ENCODE peak calls at places on chromosomes 2 and 18, in four cellular contexts. D, H, J and C are unnamed samples.

GRCh38 chr18:48321121-48321520 is 88.1 kb downstream of the ZBTB7C start:
- DNase-seq in D (no peak), H (no peak), J (no peak), C (no peak)

GRCh38 chr2:240594511-240595380 is 8.2 kb downstream of the CAPN10 start:
- DNase-seq in D (no peak), H (no peak), J (no peak), C (no peak)

GRCh38 chr2:95362486-95362885 is 40.0 kb upstream of the FAHD2A start:
- DNase-seq in D (no peak), H (no peak), J (no peak), C (no peak)

GRCh38 chr2:38266382-38267051 is 110.6 kb downstream of the ATL2 start:
- DNase-seq in D (no peak), H (no peak), J (no peak), C (no peak)

GRCh38 chr2:195238366-195238765 is 418.7 kb upstream of the SLC39A10 start:
- DNase-seq in D (no peak), H (no peak), J (no peak), C (peak)

GRCh38 chr2:27408601-27409320 is 630 bp downstream of the PPM1G start:
- DNase-seq in D (no peak), H (no peak), J (peak), C (peak)

GRCh38 chr2:232634319-232635150 is 1.1 kb downstream of the EFHD1 start:
- DNase-seq in D (no peak), H (no peak), J (no peak), C (peak)

GRCh38 chr2:85184990-85185389 is 51.8 kb downstream of the TCF7L1 start:
- DNase-seq in D (no peak), H (no peak), J (no peak), C (no peak)

GRCh38 chr2:70887550-70888229 is 48.0 kb upstream of the ATP6V1B1 start:
- DNase-seq in D (peak), H (no peak), J (peak), C (no peak)

GRCh38 chr2:20561703-20562454 is 89.0 kb downstream of the HS1BP3 start:
- DNase-seq in D (no peak), H (no peak), J (no peak), C (peak)

GRCh38 chr2:240981273-240981672 is 17.1 kb upstream of the SNED1 start:
- DNase-seq in D (no peak), H (no peak), J (no peak), C (peak)

GRCh38 chr2:238924032-238924431 is 76.1 kb downstream of the TWIST2 start:
- DNase-seq in D (no peak), H (no peak), J (no peak), C (no peak)

GRCh38 chr18:79186649-79187048 is 117.5 kb downstream of the ATP9B start:
- DNase-seq in D (no peak), H (no peak), J (no peak), C (no peak)

GRCh38 chr2:190119257-190119656 is 56.7 kb upstream of the MSTN start:
- DNase-seq in D (no peak), H (peak), J (no peak), C (peak)

GRCh38 chr2:46874236-46874929 is 41.2 kb downstream of the MCFD2 start:
- DNase-seq in D (no peak), H (no peak), J (no peak), C (no peak)

GRCh38 chr18:37266290-37266689 is 299.3 kb downstream of the CELF4 start:
- DNase-seq in D (no peak), H (no peak), J (no peak), C (no peak)

GRCh38 chr2:42934568-42935258 is 142.3 kb upstream of the HAAO start:
- DNase-seq in D (no peak), H (no peak), J (no peak), C (no peak)

GRCh38 chr2:218360453-218360852 is 3.8 kb downstream of the CATIP start:
- DNase-seq in D (no peak), H (no peak), J (no peak), C (no peak)

GRCh38 chr2:141526760-141527159 is 604.1 kb downstream of the LRP1B start:
- DNase-seq in D (no peak), H (no peak), J (no peak), C (no peak)

GRCh38 chr18:50819027-50819726 is 639 bp downstream of the MRO start:
- DNase-seq in D (no peak), H (no peak), J (no peak), C (peak)

GRCh38 chr2:70726947-70727725 is 40.9 kb downstream of the ADD2 start:
- DNase-seq in D (no peak), H (no peak), J (no peak), C (peak)

GRCh38 chr2:105557021-105557420 is 158.2 kb upstream of the FHL2 start:
- DNase-seq in D (no peak), H (no peak), J (no peak), C (no peak)